ENCODE peak calls at places on chromosome 18, in eight cellular contexts. N, E, U, D, F, J, L and A are unnamed samples.

GRCh38 chr18:76662621-76663020 is 159.7 kb upstream of the ZNF236 start:
- DNase-seq in N (no peak), E (no peak), U (no peak), D (no peak), F (no peak), J (no peak), L (no peak), A (no peak)

GRCh38 chr18:67400502-67401117 is 115.9 kb downstream of the DSEL start:
- DNase-seq in N (no peak), E (no peak), U (no peak), D (no peak), F (no peak), J (peak), L (no peak), A (no peak)

GRCh38 chr18:57523171-57523956 is 63.1 kb downstream of the FECH start:
- DNase-seq in N (no peak), E (no peak), U (no peak), D (no peak), F (no peak), J (no peak), L (no peak), A (no peak)

GRCh38 chr18:49933530-49933929 is 120.2 kb upstream of the ACAA2 start:
- DNase-seq in N (no peak), E (no peak), U (no peak), D (no peak), F (no peak), J (peak), L (no peak), A (no peak)

GRCh38 chr18:79575891-79576685 is 103.5 kb upstream of the CTDP1 start:
- DNase-seq in N (peak), E (peak), U (peak), D (no peak), F (peak), J (peak), L (no peak), A (no peak)

GRCh38 chr18:22796069-22796468 is 137.1 kb upstream of the RBBP8 start:
- DNase-seq in N (no peak), E (no peak), U (no peak), D (no peak), F (no peak), J (no peak), L (no peak), A (no peak)

GRCh38 chr18:66867653-66868052 is 263.8 kb upstream of the CDH19 start:
- DNase-seq in N (no peak), E (no peak), U (no peak), D (peak), F (no peak), J (no peak), L (no peak), A (no peak)

GRCh38 chr18:48842259-48843061 is 108.3 kb downstream of the SMAD7 start:
- DNase-seq in N (peak), E (no peak), U (no peak), D (peak), F (no peak), J (peak), L (peak), A (peak)

GRCh38 chr18:27921392-27921791 is 255.5 kb downstream of the CDH2 start:
- DNase-seq in N (no peak), E (no peak), U (peak), D (no peak), F (no peak), J (no peak), L (no peak), A (no peak)

GRCh38 chr18:47263197-47263827 is 11.9 kb upstream of the SKOR2 start:
- DNase-seq in N (no peak), E (no peak), U (peak), D (no peak), F (no peak), J (no peak), L (no peak), A (no peak)

GRCh38 chr18:8525692-8526091 is 83.5 kb upstream of the RAB12 start:
- DNase-seq in N (no peak), E (no peak), U (peak), D (no peak), F (no peak), J (no peak), L (no peak), A (no peak)

GRCh38 chr18:22349966-22350365 is 67.7 kb downstream of the CTAGE1 start:
- DNase-seq in N (no peak), E (no peak), U (no peak), D (no peak), F (no peak), J (no peak), L (no peak), A (no peak)

GRCh38 chr18:62437520-62438329 is 85.1 kb upstream of the ZCCHC2 start:
- DNase-seq in N (peak), E (peak), U (no peak), D (no peak), F (no peak), J (peak), L (no peak), A (no peak)

GRCh38 chr18:27778441-27778840 is 398.5 kb downstream of the CDH2 start:
- DNase-seq in N (no peak), E (no peak), U (no peak), D (peak), F (no peak), J (peak), L (no peak), A (no peak)

GRCh38 chr18:56982756-56983155 is 164.1 kb upstream of the BOD1L2 start:
- DNase-seq in N (no peak), E (no peak), U (no peak), D (no peak), F (no peak), J (no peak), L (no peak), A (no peak)

GRCh38 chr18:23992119-23992940 is 22.2 kb upstream of the TTC39C start:
- DNase-seq in N (peak), E (peak), U (no peak), D (peak), F (no peak), J (no peak), L (peak), A (peak)

GRCh38 chr18:48885266-48885950 is 65.4 kb downstream of the SMAD7 start:
- DNase-seq in N (peak), E (no peak), U (no peak), D (no peak), F (no peak), J (no peak), L (no peak), A (no peak)

GRCh38 chr18:45774065-45774521 is 50.1 kb downstream of the SLC14A1 start:
- DNase-seq in N (no peak), E (no peak), U (no peak), D (peak), F (no peak), J (peak), L (no peak), A (no peak)

GRCh38 chr18:38940863-38941531 is 1375.4 kb upstream of the CELF4 start:
- DNase-seq in N (no peak), E (no peak), U (no peak), D (peak), F (no peak), J (peak), L (peak), A (peak)

GRCh38 chr18:45728341-45729010 is 4.5 kb downstream of the SLC14A1 start:
- DNase-seq in N (no peak), E (no peak), U (no peak), D (no peak), F (no peak), J (peak), L (no peak), A (no peak)

GRCh38 chr18:41767960-41768359 is 187.1 kb upstream of the PIK3C3 start:
- DNase-seq in N (no peak), E (no peak), U (no peak), D (no peak), F (no peak), J (peak), L (no peak), A (no peak)

GRCh38 chr18:62450546-62451395 is 72.1 kb upstream of the ZCCHC2 start:
- DNase-seq in N (peak), E (peak), U (no peak), D (peak), F (peak), J (peak), L (no peak), A (no peak)

GRCh38 chr18:79912409-79912991 is 39.0 kb downstream of the SLC66A2 start:
- DNase-seq in N (no peak), E (no peak), U (peak), D (no peak), F (no peak), J (peak), L (no peak), A (peak)

GRCh38 chr18:22377769-22378168 is 39.9 kb downstream of the CTAGE1 start:
- DNase-seq in N (no peak), E (no peak), U (no peak), D (no peak), F (no peak), J (no peak), L (no peak), A (no peak)

GRCh38 chr18:67771271-67771670 is 254.8 kb upstream of the DSEL start:
- DNase-seq in N (no peak), E (no peak), U (no peak), D (no peak), F (no peak), J (peak), L (no peak), A (no peak)

GRCh38 chr18:39872566-39872965 is 2082.5 kb upstream of the PIK3C3 start:
- DNase-seq in N (no peak), E (no peak), U (no peak), D (no peak), F (no peak), J (no peak), L (no peak), A (no peak)

GRCh38 chr18:49899647-49900330 is 86.5 kb upstream of the ACAA2 start:
- DNase-seq in N (no peak), E (no peak), U (no peak), D (no peak), F (peak), J (no peak), L (no peak), A (no peak)

GRCh38 chr18:77990131-77990530 is 740.5 kb downstream of the GALR1 start:
- DNase-seq in N (no peak), E (no peak), U (no peak), D (no peak), F (no peak), J (no peak), L (no peak), A (no peak)

GRCh38 chr18:8501044-8501443 is 108.2 kb upstream of the RAB12 start:
- DNase-seq in N (no peak), E (no peak), U (no peak), D (no peak), F (no peak), J (no peak), L (no peak), A (no peak)

GRCh38 chr18:25074925-25075693 is 276.9 kb downstream of the ZNF521 start:
- DNase-seq in N (no peak), E (no peak), U (no peak), D (no peak), F (no peak), J (no peak), L (no peak), A (no peak)

GRCh38 chr18:12031836-12032235 is 50.5 kb downstream of the IMPA2 start:
- DNase-seq in N (peak), E (peak), U (no peak), D (no peak), F (no peak), J (peak), L (no peak), A (no peak)